ENCODE peak calls at places on chromosomes 6 and 20, in ten cellular contexts. F, D, S, B, V, W, L, T, H and J are unnamed samples.

GRCh38 chr20:20793570-20793969 is 81.1 kb upstream of the RALGAPA2 start:
- DNase-seq in B (no peak), W (no peak), V (no peak), F (no peak), S (no peak), L (no peak), D (no peak), T (no peak), H (no peak), J (no peak)

GRCh38 chr6:134882426-134883038 is 67.4 kb downstream of the ALDH8A1 start:
- DNase-seq in V (peak), F (peak), S (peak), H (peak), W (peak), T (peak), L (no peak), B (peak), D (no peak), J (peak)

GRCh38 chr20:58184984-58185383 is 43.5 kb downstream of the ANKRD60 start:
- DNase-seq in V (peak), S (no peak), T (no peak), W (no peak), F (no peak), H (no peak), B (no peak), D (no peak), L (no peak), J (no peak)

GRCh38 chr6:127832381-127832780 is 68.5 kb downstream of the THEMIS start:
- DNase-seq in D (no peak), T (no peak), F (no peak), B (no peak), H (no peak), L (no peak), V (no peak), W (no peak), S (no peak), J (no peak)

GRCh38 chr6:116971959-116972358 is 94.9 kb downstream of the RFX6 start:
- DNase-seq in F (no peak), H (peak), S (peak), D (no peak), L (no peak), W (peak), T (peak), V (no peak), B (peak), J (no peak)

GRCh38 chr20:38731738-38732113 is 7.4 kb downstream of the SLC32A1 start:
- DNase-seq in F (no peak), D (no peak), S (no peak), W (no peak), V (no peak), T (no peak), L (no peak), B (no peak), H (no peak), J (no peak)

GRCh38 chr6:91566467-91566866 is 979.6 kb upstream of the MAP3K7 start:
- DNase-seq in D (no peak), F (no peak), L (no peak), V (no peak), W (no peak), S (peak), H (peak), B (no peak), T (no peak), J (no peak)

GRCh38 chr6:80545323-80545722 is 438.9 kb downstream of the BCKDHB start:
- DNase-seq in W (no peak), D (no peak), T (no peak), V (no peak), B (no peak), L (no peak), S (no peak), F (no peak), H (no peak), J (no peak)

GRCh38 chr20:62755817-62756724 is 40.2 kb upstream of the MRGBP start:
- DNase-seq in W (no peak), S (no peak), D (no peak), H (no peak), F (no peak), L (no peak), B (no peak), T (no peak), V (no peak), J (no peak)

GRCh38 chr6:142297996-142298753 is 3.6 kb upstream of the ADGRG6 start:
- DNase-seq in D (no peak), T (peak), B (peak), S (peak), H (peak), L (no peak), F (no peak), W (no peak), V (no peak), J (no peak)

GRCh38 chr6:90293319-90293937 is 3.2 kb downstream of the BACH2 start:
- DNase-seq in F (no peak), L (no peak), B (no peak), V (no peak), D (no peak), T (no peak), S (no peak), H (peak), W (no peak), J (no peak)